ENCODE peak calls at places on chromosomes 6 and 20, in six cellular contexts. X, B, P, Q, I and Z are unnamed samples.

GRCh38 chr20:59149678-59150504 is 13.7 kb upstream of the ZNF831 start:
- DNase-seq in P (no peak), I (no peak), B (no peak), Q (no peak), X (no peak), Z (no peak)

GRCh38 chr6:6320901-6321300 is 439 bp upstream of the F13A1 start:
- DNase-seq in I (peak; percentile 28), P (peak; percentile 65), Q (no peak), B (no peak), X (peak; percentile 34), Z (no peak)

GRCh38 chr6:5403619-5404018 is 142.3 kb downstream of the FARS2 start:
- DNase-seq in Q (peak; percentile 22), I (no peak), P (no peak), X (no peak), B (no peak), Z (no peak)

GRCh38 chr6:104591573-104592334 is 268.0 kb downstream of the HACE1 start:
- DNase-seq in X (no peak), B (no peak), Q (no peak), I (peak; percentile 95), P (no peak), Z (no peak)

GRCh38 chr6:8059129-8059528 is 5.1 kb downstream of the BLOC1S5 start:
- DNase-seq in I (peak; percentile 50), X (no peak), Q (peak; percentile 63), P (no peak), B (no peak), Z (no peak)

GRCh38 chr6:131519670-131520436 is 53.2 kb upstream of the ARG1 start:
- DNase-seq in B (no peak), P (peak; percentile 87), I (peak; percentile 46), Q (peak; percentile 45), X (peak; percentile 72), Z (no peak)

GRCh38 chr20:47273591-47274235 is 82.8 kb downstream of the ZMYND8 start:
- DNase-seq in B (no peak), X (no peak), Q (peak; percentile 34), I (peak; percentile 52), P (no peak), Z (no peak)

GRCh38 chr20:47154089-47154488 is 202.4 kb downstream of the ZMYND8 start:
- DNase-seq in P (no peak), X (no peak), B (no peak), Q (no peak), I (no peak), Z (no peak)

GRCh38 chr20:57653546-57653900 is 33.3 kb upstream of the ZBP1 start:
- DNase-seq in P (no peak), I (no peak), X (no peak), Q (no peak), B (no peak), Z (no peak)

GRCh38 chr6:150541587-150541986 is 58.1 kb upstream of the PLEKHG1 start:
- DNase-seq in X (no peak), Q (no peak), I (no peak), B (no peak), P (no peak), Z (no peak)

GRCh38 chr6:52598123-52598823 is 21.4 kb upstream of the TRAM2 start:
- DNase-seq in B (peak; percentile 58), I (peak; percentile 80), P (peak; percentile 96), X (peak; percentile 89), Q (peak; percentile 74), Z (peak; percentile 62)

GRCh38 chr6:5525209-5525608 is 263.9 kb downstream of the FARS2 start:
- DNase-seq in I (peak; percentile 62), P (no peak), X (no peak), Q (peak; percentile 40), B (no peak), Z (no peak)

GRCh38 chr6:9295641-9296040 is 860.3 kb upstream of the SLC35B3 start:
- DNase-seq in X (no peak), I (no peak), P (no peak), Q (no peak), B (no peak), Z (no peak)

GRCh38 chr20:61896058-61896961 is 169.4 kb downstream of the TAF4 start:
- DNase-seq in I (peak; percentile 48), B (peak; percentile 29), X (peak; percentile 74), P (peak; percentile 54), Q (peak; percentile 28), Z (peak; percentile 56)

GRCh38 chr6:165698868-165699267 is 35.8 kb upstream of the PDE10A start:
- DNase-seq in I (no peak), B (no peak), Q (no peak), X (no peak), P (no peak), Z (no peak)

GRCh38 chr6:56370127-56370540 is 122.8 kb upstream of the COL21A1 start:
- DNase-seq in P (peak; percentile 78), B (no peak), Q (no peak), I (peak; percentile 54), X (peak; percentile 71), Z (peak; percentile 17)

GRCh38 chr6:43125119-43125518 is 46.0 kb upstream of the SRF start:
- DNase-seq in X (no peak), P (no peak), Q (peak; percentile 87), B (no peak), I (peak; percentile 96), Z (no peak)

GRCh38 chr6:20302702-20303251 is 90.5 kb upstream of the MBOAT1 start:
- DNase-seq in P (peak; percentile 84), Q (peak; percentile 57), X (no peak), I (peak; percentile 69), B (no peak), Z (no peak)

GRCh38 chr6:152046118-152046517 is 238.6 kb downstream of the ESR1 start:
- DNase-seq in P (no peak), B (no peak), X (no peak), Q (no peak), I (no peak), Z (no peak)

GRCh38 chr6:105177521-105177920 is 2.3 kb downstream of the POPDC3 start:
- DNase-seq in P (no peak), Q (no peak), I (no peak), B (no peak), X (no peak), Z (no peak)

GRCh38 chr6:9593566-9593965 is 821.3 kb downstream of the TFAP2A start:
- DNase-seq in Q (peak; percentile 8), X (no peak), I (no peak), B (no peak), P (no peak), Z (no peak)

GRCh38 chr6:117269649-117270120 is 4.3 kb downstream of the VGLL2 start:
- DNase-seq in B (no peak), P (no peak), Q (no peak), I (no peak), X (no peak), Z (no peak)

GRCh38 chr6:161443868-161444267 is 170.0 kb upstream of the AGPAT4 start:
- DNase-seq in B (peak; percentile 31), Q (no peak), X (peak; percentile 83), I (no peak), P (peak; percentile 87), Z (no peak)

GRCh38 chr6:16391451-16391912 is 153.1 kb downstream of the GMPR start:
- DNase-seq in P (no peak), I (peak; percentile 51), Q (peak; percentile 68), B (no peak), X (no peak), Z (no peak)

GRCh38 chr6:169979873-169980440 is 228.5 kb downstream of the ERMARD start:
- DNase-seq in B (no peak), Q (no peak), X (no peak), I (no peak), P (no peak), Z (no peak)

GRCh38 chr6:24916496-24916895 is 19.3 kb downstream of the RIPOR2 start:
- DNase-seq in P (no peak), B (no peak), I (no peak), X (no peak), Q (no peak), Z (no peak)

GRCh38 chr6:170535002-170535401 is 18.1 kb downstream of the PSMB1 start:
- DNase-seq in B (no peak), X (no peak), Q (no peak), P (no peak), I (no peak), Z (no peak)

GRCh38 chr6:88380618-88381288 is 214.6 kb upstream of the CNR1 start:
- DNase-seq in B (no peak), P (no peak), X (no peak), Q (no peak), I (no peak), Z (no peak)

GRCh38 chr20:25360631-25361286 is 29.9 kb downstream of the ABHD12 start:
- DNase-seq in X (no peak), I (peak; percentile 73), Q (peak; percentile 82), B (no peak), P (peak; percentile 60), Z (no peak)

GRCh38 chr6:148105695-148106094 is 236.9 kb upstream of the SASH1 start:
- DNase-seq in B (no peak), Q (no peak), I (no peak), X (no peak), P (peak; percentile 29), Z (no peak)
- H2AK5ac ChIP-seq in B (no peak overlapping the region), Q (no peak overlapping the region), I (no peak overlapping the region), X (no peak overlapping the region), P (no peak overlapping the region), Z (no peak overlapping the region)

DNA sequence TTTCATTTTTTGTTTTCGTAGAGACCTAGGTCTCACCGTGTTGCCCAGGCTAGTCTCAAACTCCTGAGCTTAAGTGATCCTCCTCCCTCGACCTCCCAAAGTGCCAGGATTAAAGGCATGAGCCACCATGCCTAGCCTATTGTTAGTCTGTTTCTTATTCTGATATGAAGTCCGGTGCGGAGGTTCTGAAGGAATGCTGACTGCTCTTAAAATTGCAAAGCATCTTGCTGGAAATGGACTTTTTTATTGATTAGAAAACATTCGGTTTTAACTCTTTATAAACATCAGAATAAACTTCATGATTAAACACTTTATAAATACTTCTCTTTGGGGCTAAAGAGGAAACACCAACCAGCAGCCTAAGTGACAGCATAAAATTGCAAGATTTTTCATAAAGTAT is 3.2 kb downstream of the TNFAIP3 start:
- DNase-seq in X (no peak), I (no peak), P (no peak), Q (no peak), B (no peak), Z (no peak)
- H3K4me1 ChIP-seq in X (no peaks in the 10 kb centered on the region), I (peaks cover 8% of the 10 kb centered on the region), P (peaks cover 6% of the 10 kb centered on the region), Q (peaks cover 18% of the 10 kb centered on the region), B (peaks cover 5% of the 10 kb centered on the region), Z (no peaks in the 10 kb centered on the region)

GRCh38 chr20:38132156-38132909 is 32.7 kb downstream of the TGM2 start:
- DNase-seq in B (no peak), Q (no peak), I (no peak), P (no peak), X (no peak), Z (no peak)

GRCh38 chr20:38135641-38136420 is 29.2 kb downstream of the TGM2 start:
- DNase-seq in B (no peak), Q (no peak), P (no peak), X (no peak), I (no peak), Z (no peak)

GRCh38 chr20:38132910-38133501 is 32.1 kb downstream of the TGM2 start:
- DNase-seq in X (no peak), P (no peak), Q (no peak), B (no peak), I (no peak), Z (no peak)

GRCh38 chr20:38134427-38135281 is 30.4 kb downstream of the TGM2 start:
- DNase-seq in B (no peak), Q (peak; percentile 64), P (peak; percentile 93), X (no peak), I (peak; percentile 80), Z (no peak)

GRCh38 chr20:38133680-38134426 is 31.2 kb downstream of the TGM2 start:
- DNase-seq in Q (no peak), P (no peak), I (no peak), X (no peak), B (no peak), Z (no peak)
- H2AK5ac ChIP-seq in Q (peak overlapping the region; percentile 87), P (no peak overlapping the region), I (no peak overlapping the region), X (no peak overlapping the region), B (no peak overlapping the region), Z (no peak overlapping the region)

GRCh38 chr6:322940-323729 is 30.8 kb downstream of the DUSP22 start:
- DNase-seq in X (no peak), P (no peak), Q (no peak), I (no peak), B (no peak), Z (no peak)
- H3K4me1 ChIP-seq in X (no peaks in the 10 kb centered on the region), P (no peaks in the 10 kb centered on the region), Q (peaks cover 7% of the 10 kb centered on the region), I (peaks cover 13% of the 10 kb centered on the region), B (peaks cover 5% of the 10 kb centered on the region), Z (peaks cover 3% of the 10 kb centered on the region)